ENCODE peak calls at places on chromosomes 3 and 15, in eight cellular contexts. M is retina, W is fibroblast of pulmonary artery, U is T-helper 9 cell, N is SHP77, E is T-helper 2 cell, L is GM23248, D is body of pancreas. V is an unnamed sample.

GRCh38 chr3:175386630-175387029 is 527.5 kb downstream of the NAALADL2 start:
- DNase-seq in M (no peak), W (peak), U (no peak), N (no peak), E (no peak), L (peak), D (no peak), V (no peak)

GRCh38 chr3:20574746-20575145 is 388.7 kb upstream of the SGO1 start:
- DNase-seq in M (no peak), W (peak), U (no peak), N (no peak), E (no peak), L (peak), D (no peak), V (no peak)

GRCh38 chr15:73677146-73677607 is 7.0 kb upstream of the CD276 start:
- DNase-seq in M (peak), W (peak), U (peak), N (peak), E (no peak), L (peak), D (peak), V (peak)

GRCh38 chr3:16881896-16882645 is 2.7 kb upstream of the PLCL2 start:
- DNase-seq in M (no peak), W (no peak), U (no peak), N (no peak), E (no peak), L (peak), D (no peak), V (no peak)

GRCh38 chr3:158743664-158744566 is 11.7 kb upstream of the RARRES1 start:
- DNase-seq in M (no peak), W (no peak), U (no peak), N (no peak), E (no peak), L (no peak), D (no peak), V (no peak)

GRCh38 chr3:149532463-149533180 is 58.1 kb downstream of the TM4SF4 start:
- DNase-seq in M (peak), W (no peak), U (no peak), N (peak), E (no peak), L (no peak), D (no peak), V (no peak)

GRCh38 chr3:46449755-46450552 is 14.8 kb downstream of the LTF start:
- DNase-seq in M (no peak), W (peak), U (no peak), N (no peak), E (no peak), L (peak), D (peak), V (no peak)

GRCh38 chr3:177827517-177828249 is 630.4 kb upstream of the TBL1XR1 start:
- DNase-seq in M (no peak), W (peak), U (no peak), N (peak), E (no peak), L (peak), D (no peak), V (no peak)

GRCh38 chr15:42772126-42772525 is 35.2 kb upstream of the CDAN1 start:
- DNase-seq in M (no peak), W (peak), U (no peak), N (no peak), E (no peak), L (no peak), D (peak), V (no peak)

GRCh38 chr3:73448761-73449290 is 175.9 kb downstream of the PDZRN3 start:
- DNase-seq in M (no peak), W (no peak), U (no peak), N (no peak), E (no peak), L (peak), D (no peak), V (no peak)

GRCh38 chr15:94205366-94205765 is 26.0 kb upstream of the MCTP2 start:
- DNase-seq in M (no peak), W (no peak), U (no peak), N (no peak), E (no peak), L (no peak), D (no peak), V (no peak)

GRCh38 chr3:143974181-143974876 is 2.7 kb downstream of the DIPK2A start:
- DNase-seq in M (no peak), W (peak), U (no peak), N (no peak), E (no peak), L (no peak), D (no peak), V (no peak)

GRCh38 chr3:95750097-95750496 is 1064.3 kb upstream of the EPHA6 start:
- DNase-seq in M (no peak), W (no peak), U (no peak), N (no peak), E (no peak), L (no peak), D (peak), V (no peak)

GRCh38 chr15:73915085-73915484 is 11.2 kb upstream of the LOXL1 start:
- DNase-seq in M (no peak), W (no peak), U (no peak), N (no peak), E (no peak), L (no peak), D (no peak), V (no peak)

GRCh38 chr3:52820741-52821140 is 9.7 kb downstream of the ITIH4 start:
- DNase-seq in M (peak), W (peak), U (no peak), N (peak), E (no peak), L (peak), D (peak), V (peak)

GRCh38 chr3:64900220-64900619 is 212.4 kb upstream of the ADAMTS9 start:
- DNase-seq in M (no peak), W (no peak), U (no peak), N (no peak), E (no peak), L (no peak), D (no peak), V (no peak)

GRCh38 chr3:101340591-101340990 is 20.2 kb upstream of the IMPG2 start:
- DNase-seq in M (no peak), W (no peak), U (no peak), N (no peak), E (no peak), L (peak), D (no peak), V (no peak)

GRCh38 chr15:90885432-90886290 is 1.4 kb downstream of the FES start:
- DNase-seq in M (peak), W (peak), U (peak), N (peak), E (peak), L (peak), D (peak), V (peak)

GRCh38 chr15:74418575-74419338 is 15.0 kb downstream of the SEMA7A start:
- DNase-seq in M (no peak), W (no peak), U (no peak), N (no peak), E (no peak), L (no peak), D (no peak), V (no peak)

GRCh38 chr3:31268868-31269267 is 263.9 kb upstream of the STT3B start:
- DNase-seq in M (no peak), W (no peak), U (no peak), N (no peak), E (no peak), L (no peak), D (no peak), V (no peak)

GRCh38 chr15:83845230-83845629 is 191.3 kb downstream of the ADAMTSL3 start:
- DNase-seq in M (no peak), W (peak), U (no peak), N (no peak), E (no peak), L (peak), D (no peak), V (no peak)

GRCh38 chr3:31508452-31509146 is 24.1 kb upstream of the STT3B start:
- DNase-seq in M (no peak), W (no peak), U (no peak), N (no peak), E (no peak), L (no peak), D (no peak), V (no peak)

GRCh38 chr3:195886181-195887141 is 21.9 kb downstream of the TNK2 start:
- DNase-seq in M (no peak), W (peak), U (no peak), N (no peak), E (no peak), L (peak), D (no peak), V (no peak)

GRCh38 chr3:142808103-142808917 is 80.6 kb downstream of the PCOLCE2 start:
- DNase-seq in M (no peak), W (peak), U (no peak), N (no peak), E (no peak), L (peak), D (no peak), V (no peak)

GRCh38 chr3:127182848-127183714 is 9.8 kb upstream of the PRR23E start:
- DNase-seq in M (peak), W (no peak), U (no peak), N (no peak), E (no peak), L (no peak), D (no peak), V (peak)

GRCh38 chr3:126544596-126545281 is 14.0 kb downstream of the C3orf22 start:
- DNase-seq in M (no peak), W (no peak), U (no peak), N (no peak), E (no peak), L (no peak), D (peak), V (no peak)

GRCh38 chr3:192253138-192253537 is 474.2 kb downstream of the FGF12 start:
- DNase-seq in M (no peak), W (peak), U (no peak), N (no peak), E (no peak), L (no peak), D (no peak), V (no peak)

GRCh38 chr15:51312132-51312531 is 26.3 kb downstream of the CYP19A1 start:
- DNase-seq in M (no peak), W (peak), U (no peak), N (peak), E (no peak), L (peak), D (no peak), V (no peak)

GRCh38 chr15:78322243-78322642 is 17.9 kb upstream of the CRABP1 start:
- DNase-seq in M (no peak), W (peak), U (no peak), N (peak), E (no peak), L (peak), D (no peak), V (no peak)

GRCh38 chr15:88949734-88950400 is 36.7 kb upstream of the MFGE8 start:
- DNase-seq in M (no peak), W (no peak), U (no peak), N (no peak), E (no peak), L (no peak), D (no peak), V (no peak)

GRCh38 chr15:25374143-25374542 is 64.7 kb downstream of the UBE3A start:
- DNase-seq in M (no peak), W (peak), U (no peak), N (no peak), E (no peak), L (no peak), D (no peak), V (no peak)

GRCh38 chr3:107620534-107620933 is 97.8 kb downstream of the BBX start:
- DNase-seq in M (no peak), W (no peak), U (no peak), N (no peak), E (no peak), L (no peak), D (no peak), V (no peak)

GRCh38 chr15:74626752-74627692 is 11.4 kb downstream of the CLK3 start:
- DNase-seq in M (no peak), W (no peak), U (no peak), N (no peak), E (no peak), L (no peak), D (no peak), V (no peak)

GRCh38 chr15:95932676-95933075 is 397.8 kb upstream of the NR2F2 start:
- DNase-seq in M (no peak), W (peak), U (no peak), N (no peak), E (no peak), L (peak), D (no peak), V (no peak)

GRCh38 chr3:94431831-94432230 is 369.0 kb downstream of the NSUN3 start:
- DNase-seq in M (peak), W (no peak), U (no peak), N (no peak), E (no peak), L (no peak), D (no peak), V (no peak)

GRCh38 chr15:91099616-91100560 is at the start of gene SV2B:
- DNase-seq in M (peak), W (peak), U (peak), N (peak), E (no peak), L (peak), D (peak), V (peak)

GRCh38 chr3:41693799-41694198 is 268.1 kb downstream of the ULK4 start:
- DNase-seq in M (no peak), W (no peak), U (no peak), N (no peak), E (no peak), L (peak), D (no peak), V (no peak)

GRCh38 chr3:50515565-50516047 is 12.2 kb upstream of the CACNA2D2 start:
- DNase-seq in M (peak), W (peak), U (no peak), N (peak), E (no peak), L (no peak), D (no peak), V (peak)

V was measured in NCI-H510A treated with DMSO at 0.1 percent for 48 hours.